ENCODE peak calls at places on chromosomes 2 and 18, in four cellular contexts. I is MV-4-11, N is GM12865, V is posterior cingulate gyrus. J is an unnamed sample.

GRCh38 chr2:207504513-207505171 is 25.1 kb upstream of the CREB1 start:
- DNase-seq in I (peak; percentile 83), N (no peak), V (no peak), J (no peak)

GRCh38 chr2:4221845-4222244 is 518.5 kb downstream of the DCDC2C start:
- DNase-seq in I (no peak), N (no peak), V (no peak), J (no peak)

GRCh38 chr2:145652992-145653545 is 1133.2 kb upstream of the ZEB2 start:
- DNase-seq in I (peak; percentile 31), N (no peak), V (no peak), J (no peak)

GRCh38 chr2:205612661-205613060 is 69.6 kb upstream of the NRP2 start:
- DNase-seq in I (no peak), N (no peak), V (no peak), J (no peak)

GRCh38 chr2:240250985-240251847 is 110.8 kb upstream of the OTOS start:
- DNase-seq in I (peak; percentile 83), N (no peak), V (peak; percentile 82), J (no peak)

GRCh38 chr2:60880988-60881932 is at the start of gene REL:
- DNase-seq in I (peak; percentile 79), N (peak; percentile 96), V (peak; percentile 81), J (peak; percentile 93)

GRCh38 chr18:12726774-12727550 is 24.1 kb downstream of the PSMG2 start:
- DNase-seq in I (peak; percentile 66), N (peak; percentile 79), V (peak; percentile 47), J (peak; percentile 76)

GRCh38 chr2:230759481-230760191 is 47.0 kb downstream of the CAB39 start:
- DNase-seq in I (no peak), N (no peak), V (no peak), J (no peak)

GRCh38 chr2:73970850-73971471 is 13.7 kb upstream of the TET3 start:
- DNase-seq in I (peak; percentile 67), N (peak; percentile 93), V (peak; percentile 40), J (peak; percentile 60)

GRCh38 chr2:60075048-60075447 is 478.4 kb downstream of the BCL11A start:
- DNase-seq in I (no peak), N (no peak), V (no peak), J (no peak)

GRCh38 chr2:240407090-240407489 is 28.4 kb upstream of the GPC1 start:
- DNase-seq in I (no peak), N (no peak), V (no peak), J (no peak)

GRCh38 chr2:10971855-10972348 is 60.2 kb downstream of the KCNF1 start:
- DNase-seq in I (peak; percentile 93), N (no peak), V (no peak), J (no peak)

GRCh38 chr2:100589527-100589926 is 26.7 kb downstream of the PDCL3 start:
- DNase-seq in I (no peak), N (no peak), V (no peak), J (no peak)

GRCh38 chr2:85476624-85477023 is 58.1 kb downstream of the SH2D6 start:
- DNase-seq in I (no peak), N (no peak), V (no peak), J (no peak)

GRCh38 chr2:27304488-27305240 is 3.6 kb downstream of the UCN start:
- DNase-seq in I (no peak), N (no peak), V (no peak), J (no peak)

GRCh38 chr2:101773137-101773536 is 75.6 kb downstream of the MAP4K4 start:
- DNase-seq in I (no peak), N (no peak), V (no peak), J (no peak)

GRCh38 chr2:15943378-15943851 is 3.1 kb downstream of the MYCN start:
- DNase-seq in I (no peak), N (no peak), V (peak; percentile 70), J (no peak)

GRCh38 chr2:151156431-151156830 is 105.2 kb downstream of the RBM43 start:
- DNase-seq in I (no peak), N (no peak), V (no peak), J (no peak)

GRCh38 chr18:13165636-13166423 is 52.7 kb upstream of the LDLRAD4 start:
- DNase-seq in I (no peak), N (no peak), V (no peak), J (no peak)

GRCh38 chr2:196836440-196836839 is 27.3 kb upstream of the C2orf66 start:
- DNase-seq in I (no peak), N (no peak), V (no peak), J (no peak)

GRCh38 chr18:58454406-58455061 is 174.4 kb downstream of the ALPK2 start:
- DNase-seq in I (no peak), N (no peak), V (no peak), J (no peak)

GRCh38 chr2:173652731-173653426 is 298.2 kb downstream of the CDCA7 start:
- DNase-seq in I (no peak), N (no peak), V (no peak), J (no peak)

GRCh38 chr2:5070257-5070656 is 621.9 kb upstream of the SOX11 start:
- DNase-seq in I (no peak), N (no peak), V (no peak), J (no peak)

GRCh38 chr2:172901913-172902312 is 166.3 kb downstream of the RAPGEF4 start:
- DNase-seq in I (no peak), N (no peak), V (no peak), J (no peak)

J was measured in OCI-LY7.